ENCODE peak calls at places on chromosomes 2 and 18, in seven cellular contexts. I, N, X, P, Z, M and F are unnamed samples.

GRCh38 chr2:86275962-86276361 is 61.5 kb downstream of the REEP1 start:
- DNase-seq in I (no peak), N (no peak), X (no peak), Z (no peak), M (no peak), P (no peak), F (no peak)

GRCh38 chr18:24987271-24987932 is 364.6 kb downstream of the ZNF521 start:
- DNase-seq in Z (no peak), I (no peak), N (no peak), X (no peak), P (peak; percentile 22), M (no peak), F (no peak)

GRCh38 chr18:77181950-77182707 is 49.5 kb upstream of the MBP start:
- DNase-seq in P (no peak), M (no peak), X (no peak), I (no peak), Z (no peak), N (no peak), F (no peak)

GRCh38 chr2:55901322-55901721 is 22.3 kb downstream of the EFEMP1 start:
- DNase-seq in Z (no peak), M (no peak), N (no peak), P (no peak), I (no peak), X (peak; percentile 56), F (no peak)

GRCh38 chr2:156483741-156484173 is 47.6 kb downstream of the GPD2 start:
- DNase-seq in X (no peak), Z (no peak), N (no peak), P (no peak), I (no peak), M (no peak), F (no peak)

GRCh38 chr18:71529708-71530303 is 1014.3 kb downstream of the CBLN2 start:
- DNase-seq in X (peak; percentile 22), P (no peak), I (no peak), Z (no peak), N (peak; percentile 83), M (no peak), F (no peak)

GRCh38 chr2:7916670-7917069 is 765.2 kb upstream of the ID2 start:
- DNase-seq in I (no peak), P (no peak), X (no peak), Z (no peak), M (no peak), N (no peak), F (no peak)

GRCh38 chr2:203532957-203533695 is 2.0 kb downstream of the RAPH1 start:
- DNase-seq in M (no peak), Z (no peak), N (peak; percentile 16), P (peak; percentile 10), I (peak; percentile 5), X (peak; percentile 71), F (no peak)

GRCh38 chr2:20617892-20618467 is 32.9 kb downstream of the HS1BP3 start:
- DNase-seq in P (peak; percentile 98), X (peak; percentile 100), N (peak; percentile 98), I (no peak), Z (no peak), M (no peak), F (no peak)

GRCh38 chr2:43531251-43531650 is 64.6 kb downstream of the THADA start:
- DNase-seq in Z (no peak), I (no peak), X (no peak), M (no peak), N (no peak), P (no peak), F (no peak)

GRCh38 chr2:124046332-124046731 is 21.2 kb downstream of the CNTNAP5 start:
- DNase-seq in X (no peak), M (no peak), P (no peak), I (no peak), Z (no peak), N (no peak), F (no peak)

GRCh38 chr18:76975577-76976110 is 153.3 kb downstream of the ZNF236 start:
- DNase-seq in X (no peak), N (no peak), M (no peak), P (no peak), Z (peak; percentile 37), I (no peak), F (no peak)

GRCh38 chr18:24395049-24395780 is 2.4 kb downstream of the OSBPL1A start:
- DNase-seq in P (no peak), M (no peak), N (no peak), X (no peak), Z (no peak), I (no peak), F (no peak)

GRCh38 chr18:42814618-42815017 is 300.9 kb downstream of the RIT2 start:
- DNase-seq in N (no peak), X (no peak), P (no peak), I (no peak), Z (no peak), M (no peak), F (no peak)

GRCh38 chr2:190683802-190684201 is 34.9 kb downstream of the NAB1 start:
- DNase-seq in P (no peak), N (no peak), M (no peak), I (no peak), X (peak; percentile 14), Z (no peak), F (no peak)

GRCh38 chr2:102065675-102066252 is 74.0 kb downstream of the IL1R2 start:
- DNase-seq in P (no peak), Z (no peak), N (peak; percentile 60), M (no peak), X (peak; percentile 94), I (no peak), F (no peak)

GRCh38 chr18:33656889-33657288 is 78.9 kb downstream of the ASXL3 start:
- DNase-seq in X (no peak), Z (no peak), M (no peak), P (no peak), N (no peak), I (no peak), F (no peak)

GRCh38 chr2:23637011-23637778 is 252.2 kb downstream of the KLHL29 start:
- DNase-seq in N (peak; percentile 41), I (peak; percentile 23), P (peak; percentile 24), Z (no peak), X (peak; percentile 88), M (no peak), F (no peak)

GRCh38 chr2:168577885-168578284 is 121.8 kb downstream of the CERS6 start:
- DNase-seq in N (no peak), Z (no peak), X (no peak), I (no peak), M (no peak), P (no peak), F (no peak)

GRCh38 chr2:24926602-24927252 is 6.7 kb upstream of the ADCY3 start:
- DNase-seq in Z (no peak), X (peak; percentile 57), P (peak; percentile 78), N (no peak), M (no peak), I (no peak), F (no peak)

GRCh38 chr2:19359456-19359855 is 1.0 kb upstream of the OSR1 start:
- DNase-seq in N (no peak), P (no peak), I (no peak), M (no peak), X (no peak), Z (no peak), F (no peak)

GRCh38 chr2:157874997-157875719 is 972 bp downstream of the ACVR1 start:
- DNase-seq in X (peak; percentile 89), M (peak; percentile 13), I (peak; percentile 4), Z (no peak), N (peak; percentile 82), P (peak; percentile 46), F (no peak)

GRCh38 chr2:177914247-177914646 is 158.3 kb downstream of the PDE11A start:
- DNase-seq in M (no peak), N (no peak), I (no peak), Z (no peak), P (no peak), X (no peak), F (no peak)

GRCh38 chr2:31070339-31070738 is 67.9 kb downstream of the GALNT14 start:
- DNase-seq in Z (no peak), N (no peak), M (no peak), P (no peak), X (no peak), I (no peak), F (no peak)

GRCh38 chr18:9750112-9750511 is 42.0 kb downstream of the RAB31 start:
- DNase-seq in M (no peak), Z (no peak), N (no peak), P (no peak), I (no peak), X (no peak), F (no peak)

GRCh38 chr2:28009732-28010131 is 119.2 kb downstream of the BABAM2 start:
- DNase-seq in N (no peak), X (peak; percentile 65), P (no peak), Z (no peak), M (no peak), I (no peak), F (no peak)

GRCh38 chr18:12518326-12518725 is 110.6 kb downstream of the PRELID3A start:
- DNase-seq in Z (no peak), X (peak; percentile 84), P (no peak), M (no peak), I (no peak), N (no peak), F (no peak)

GRCh38 chr2:214810670-214811069 is 1.2 kb upstream of the BARD1 start:
- DNase-seq in N (no peak), P (no peak), Z (no peak), I (no peak), M (no peak), X (peak; percentile 13), F (no peak)

GRCh38 chr18:75247041-75247551 is 36.5 kb downstream of the TSHZ1 start:
- DNase-seq in M (no peak), X (peak; percentile 73), I (no peak), N (no peak), Z (peak; percentile 59), P (no peak), F (peak; percentile 59)
- TF ChIP-seq CTCF in M (no peak), X (no peak), I (no peak), N (no peak), Z (no peak), P (no peak), F (no peak)

GRCh38 chr2:84286878-84287277 is 172.2 kb downstream of the SUCLG1 start:
- DNase-seq in I (no peak), P (no peak), N (no peak), Z (no peak), M (no peak), X (no peak), F (no peak)
- TF ChIP-seq CTCF in I (no peak), P (no peak), N (no peak), Z (no peak), M (no peak), X (no peak), F (no peak)

GRCh38 chr18:49949991-49950395 is 136.7 kb upstream of the ACAA2 start:
- DNase-seq in M (no peak), N (no peak), X (no peak), I (no peak), P (no peak), Z (peak; percentile 54), F (no peak)

GRCh38 chr18:49948975-49949374 is 135.6 kb upstream of the ACAA2 start:
- DNase-seq in I (no peak), Z (no peak), M (no peak), P (no peak), N (no peak), X (no peak), F (no peak)

GRCh38 chr18:49944681-49945080 is 131.3 kb upstream of the ACAA2 start:
- DNase-seq in Z (no peak), N (no peak), I (no peak), P (no peak), M (no peak), X (peak; percentile 21), F (no peak)
- TF ChIP-seq CTCF in Z (no peak), N (peak; percentile 8), I (no peak), P (peak; percentile 30), M (no peak), X (peak; percentile 17), F (peak; percentile 23)

GRCh38 chr2:64767670-64768425 is 114.1 kb upstream of the SERTAD2 start:
- DNase-seq in X (peak; percentile 92), N (peak; percentile 78), P (peak; percentile 85), M (peak; percentile 91), Z (peak; percentile 81), I (peak; percentile 59), F (peak; percentile 91)
- TF ChIP-seq CTCF in X (no peak), N (no peak), P (peak; percentile 36), M (no peak), Z (no peak), I (no peak), F (no peak)